ENCODE peak calls at places on chromosomes 2 and 18, in five cellular contexts. G is HCT116, W is NB4, Y is uterus, E is GM12878. U is an unnamed sample.

GRCh38 chr18:78736015-78736690 is 243.5 kb upstream of the SALL3 start:
- DNase-seq in G (no peak), E (no peak), W (no peak), Y (peak), U (no peak)

GRCh38 chr2:240919786-240920782 is 13.9 kb downstream of the CROCC2 start:
- DNase-seq in G (no peak), E (no peak), Y (peak), W (no peak), U (no peak)

GRCh38 chr2:182642328-182642727 is 73.7 kb upstream of the DNAJC10 start:
- DNase-seq in G (peak), E (peak), W (peak), Y (peak), U (peak)

GRCh38 chr2:84297155-84297554 is 161.9 kb downstream of the SUCLG1 start:
- DNase-seq in Y (no peak), W (no peak), G (peak), E (no peak), U (no peak)

GRCh38 chr18:75752864-75753263 is 325.4 kb upstream of the SMIM21 start:
- DNase-seq in E (no peak), G (no peak), Y (no peak), W (no peak), U (no peak)

GRCh38 chr2:47652041-47652713 is 130.8 kb upstream of the MSH6 start:
- DNase-seq in W (no peak), Y (no peak), G (no peak), E (no peak), U (no peak)

GRCh38 chr2:194203898-194204297 is 1453.1 kb upstream of the SLC39A10 start:
- DNase-seq in G (peak), W (peak), E (no peak), Y (no peak), U (no peak)

GRCh38 chr2:458431-458827 is 170.5 kb upstream of the ALKAL2 start:
- DNase-seq in G (no peak), W (no peak), E (no peak), Y (no peak), U (no peak)

GRCh38 chr18:76806301-76806700 is 16.1 kb upstream of the ZNF236 start:
- DNase-seq in W (no peak), G (no peak), Y (no peak), E (no peak), U (no peak)

GRCh38 chr2:73071452-73072399 is at the start of gene SFXN5:
- DNase-seq in W (peak), Y (peak), E (peak), G (peak), U (peak)

GRCh38 chr2:106886916-106887758 is 1.2 kb upstream of the ST6GAL2 start:
- DNase-seq in E (no peak), W (no peak), Y (peak), G (no peak), U (no peak)

GRCh38 chr2:201450910-201451329 is 338 bp downstream of the TRAK2 start:
- DNase-seq in Y (no peak), E (no peak), W (no peak), G (no peak), U (peak)

GRCh38 chr18:51211552-51211951 is 14.1 kb upstream of the MEX3C start:
- DNase-seq in Y (no peak), W (peak), G (no peak), E (peak), U (peak)

GRCh38 chr2:221025397-221025796 is 546.7 kb downstream of the EPHA4 start:
- DNase-seq in W (no peak), E (peak), G (no peak), Y (no peak), U (no peak)

GRCh38 chr2:219251656-219252055 is 1.4 kb upstream of the TUBA4B start:
- DNase-seq in Y (no peak), G (no peak), E (no peak), W (peak), U (no peak)

GRCh38 chr18:12657849-12658829 is at the start of gene SPIRE1:
- DNase-seq in E (no peak), G (no peak), Y (peak), W (peak), U (peak)
- TF ChIP-seq POLR2A in E (peak), G (peak), Y (peak), W (no peak), U (no peak)

GRCh38 chr18:79950440-79951341 is 762 bp downstream of the SLC66A2 start:
- DNase-seq in W (peak), Y (no peak), G (no peak), E (no peak), U (peak)
- TF ChIP-seq POLR2A in W (no peak), Y (no peak), G (no peak), E (peak), U (peak)

GRCh38 chr2:237694423-237695194 is 67.2 kb downstream of the LRRFIP1 start:
- DNase-seq in Y (peak), W (peak), E (no peak), G (no peak), U (peak)

GRCh38 chr2:237696471-237696870 is 69.1 kb downstream of the LRRFIP1 start:
- DNase-seq in E (no peak), W (no peak), Y (no peak), G (no peak), U (peak)

GRCh38 chr2:237693281-237694039 is 66.1 kb downstream of the LRRFIP1 start:
- DNase-seq in E (no peak), G (no peak), W (peak), Y (peak), U (peak)

GRCh38 chr2:237697586-237698337 is 70.4 kb downstream of the LRRFIP1 start:
- DNase-seq in Y (peak), W (peak), E (no peak), G (no peak), U (no peak)

DNA sequence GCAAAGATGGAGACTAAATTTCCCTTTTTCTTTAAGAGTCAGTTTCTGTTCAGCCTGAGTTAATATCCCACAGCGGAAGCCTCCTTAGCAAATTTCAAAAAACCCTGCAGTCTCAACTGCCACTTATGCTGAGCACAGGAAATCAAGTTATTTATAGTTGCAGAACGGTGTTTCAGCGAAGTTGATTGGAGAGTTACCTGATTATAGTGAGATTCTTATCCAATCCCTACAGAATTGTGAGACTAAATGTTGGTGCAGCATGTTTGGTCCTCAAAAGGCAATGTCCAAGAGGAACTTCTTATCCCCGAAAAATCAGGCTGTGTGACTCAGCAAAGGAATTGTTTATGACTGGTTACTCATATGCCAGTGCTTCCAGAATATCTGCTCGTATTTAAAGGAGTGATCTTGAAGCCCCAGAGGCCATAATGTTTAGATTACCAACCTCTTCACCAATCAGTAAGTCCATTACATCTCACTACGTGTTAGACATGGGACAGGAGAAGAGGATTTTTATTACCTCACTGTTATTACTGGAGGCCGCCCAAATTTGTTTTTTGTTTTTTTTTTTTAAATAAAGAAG is 67.9 kb downstream of the LRRFIP1 start:
- DNase-seq in W (peak), G (peak), Y (peak), E (peak), U (peak)
- TF ChIP-seq POLR2A in W (no peak), G (no peak), Y (peak), E (no peak), U (no peak)

GRCh38 chr18:49813321-49814146 is at the start of gene ACAA2:
- DNase-seq in W (peak), E (peak), Y (peak), G (peak), U (peak)
- TF ChIP-seq POLR2A in W (peak), E (peak), Y (peak), G (peak), U (peak)

DNA sequence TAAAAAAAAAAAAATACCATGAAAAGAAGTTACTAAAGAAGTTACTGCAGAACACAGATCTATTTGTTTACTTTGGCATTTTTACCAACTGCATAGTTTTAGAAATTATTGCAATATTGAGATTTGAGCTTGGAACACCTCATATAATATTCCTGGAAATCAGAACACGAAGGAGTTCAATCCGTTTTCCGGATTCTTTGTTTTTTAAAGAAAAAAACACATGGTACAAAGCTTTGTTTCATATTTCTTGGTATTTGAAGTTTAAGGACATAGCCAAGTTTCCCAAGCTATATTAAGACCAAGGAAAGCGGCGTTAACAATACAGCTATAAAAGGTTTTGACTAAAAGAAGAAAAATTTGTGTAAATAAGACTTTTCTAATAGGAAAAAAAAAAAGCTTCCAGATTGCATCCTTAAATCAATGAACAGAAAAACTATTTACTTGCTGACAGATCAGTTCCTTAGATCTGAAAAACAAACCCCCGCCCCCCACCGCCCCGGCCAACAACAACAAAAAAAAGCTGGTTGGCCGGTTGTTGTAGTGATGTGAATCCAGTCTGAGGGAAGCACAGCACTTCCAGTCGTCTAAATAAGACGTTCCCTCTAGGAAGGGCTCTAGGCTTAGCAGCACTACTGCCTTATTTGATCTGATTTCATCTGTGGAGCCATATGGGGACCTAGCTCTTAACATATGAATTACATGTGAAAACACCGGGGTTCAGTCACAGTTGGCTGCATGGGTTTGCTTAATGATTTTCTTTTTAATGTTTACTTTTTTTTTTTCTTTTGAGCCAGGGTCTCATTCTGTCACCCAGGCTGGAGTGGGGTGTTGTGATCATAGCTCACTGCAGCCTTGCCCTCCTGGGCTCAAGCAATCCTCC is 2.5 kb upstream of the RHOB start:
- DNase-seq in G (no peak), W (no peak), E (no peak), Y (no peak), U (no peak)
- TF ChIP-seq POLR2A in G (no peak), W (no peak), E (no peak), Y (peak), U (no peak)

DNA sequence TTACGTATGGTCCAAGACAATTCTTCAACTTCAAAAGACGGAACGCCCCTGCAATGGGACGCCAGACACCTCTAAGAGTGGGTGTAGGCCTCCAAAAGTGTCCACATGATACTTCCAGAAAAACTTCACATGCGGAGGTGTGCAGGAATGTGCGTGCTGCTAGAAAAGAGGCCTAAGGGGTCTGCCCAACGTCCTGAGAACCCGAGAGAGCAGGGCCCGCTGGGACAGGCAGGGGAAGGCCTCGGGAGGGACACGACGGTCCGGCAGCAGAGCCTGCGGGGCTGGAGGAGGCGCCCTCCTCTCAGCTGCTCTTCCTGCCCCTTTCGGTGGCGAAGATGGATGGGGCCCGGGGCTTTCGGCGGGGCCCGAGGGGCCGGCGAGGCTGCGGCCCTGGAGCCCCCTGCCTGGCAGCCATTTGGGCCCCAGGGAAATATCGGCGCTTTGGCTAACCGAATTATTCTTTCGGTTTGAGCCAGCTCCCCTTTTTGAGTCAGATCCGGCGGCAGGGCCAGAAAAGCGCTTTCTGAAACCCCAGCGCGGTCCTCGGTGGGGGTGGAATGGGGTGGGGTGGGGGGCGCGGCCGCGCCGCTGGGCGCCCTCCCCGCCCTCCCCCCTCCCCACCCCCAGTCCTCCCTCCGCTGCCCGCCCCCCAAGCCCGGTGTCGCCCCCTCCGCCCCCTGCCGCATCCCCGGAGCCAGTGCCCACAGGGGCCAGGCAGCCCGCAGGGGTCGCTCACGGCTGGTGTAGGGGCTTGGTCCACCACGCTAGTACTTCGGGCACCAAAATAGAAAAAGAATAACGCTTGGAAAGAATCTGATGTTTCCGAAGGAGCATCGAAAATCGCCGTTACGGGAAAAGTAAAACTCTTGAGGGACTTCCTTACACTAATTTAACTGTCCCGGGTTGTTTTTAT is 9.2 kb upstream of the ARID5A start:
- DNase-seq in W (peak), E (no peak), Y (peak), G (no peak), U (no peak)
- TF ChIP-seq POLR2A in W (no peak), E (peak), Y (peak), G (no peak), U (no peak)

GRCh38 chr2:238096311-238097011 is 3.7 kb upstream of the ESPNL start:
- DNase-seq in Y (no peak), G (no peak), E (no peak), W (no peak), U (no peak)
- TF ChIP-seq POLR2A in Y (no peak), G (no peak), E (no peak), W (no peak), U (no peak)

GRCh38 chr18:61554117-61554776 is 221.0 kb downstream of the CDH20 start:
- DNase-seq in Y (no peak), W (no peak), E (no peak), G (no peak), U (no peak)
- TF ChIP-seq POLR2A in Y (no peak), W (no peak), E (no peak), G (no peak), U (no peak)

GRCh38 chr2:176268976-176269318 is 295 bp upstream of the MTX2 start:
- DNase-seq in W (no peak), E (no peak), G (no peak), Y (no peak), U (no peak)
- TF ChIP-seq POLR2A in W (no peak), E (no peak), G (peak), Y (no peak), U (no peak)

DNA sequence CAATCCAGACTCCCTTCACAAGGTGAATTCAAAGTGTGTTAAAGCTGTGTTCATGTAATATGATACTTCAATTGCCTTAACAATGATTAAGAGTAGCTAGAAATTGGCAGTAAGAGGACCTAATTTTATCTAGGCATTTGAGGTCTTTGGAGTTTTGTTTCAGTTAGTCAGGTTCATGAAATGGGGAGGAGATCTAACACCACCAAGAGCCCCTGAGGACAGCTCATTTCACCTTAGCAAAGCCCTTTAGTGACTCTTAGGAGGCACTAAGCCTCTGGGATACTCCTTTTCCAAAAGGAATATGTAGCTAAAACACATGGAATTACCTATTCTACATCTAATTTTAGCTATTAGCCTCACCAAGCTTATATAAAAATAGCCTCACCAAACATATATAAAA is 716.5 kb upstream of the RAB6C start:
- DNase-seq in E (no peak), Y (no peak), G (no peak), W (no peak), U (no peak)
- TF ChIP-seq POLR2A in E (no peak), Y (no peak), G (no peak), W (no peak), U (no peak)

U was measured in erythroblast.